ENCODE peak calls at places on chromosome 1, in five cellular contexts. J, S, M, T and D are unnamed samples.
A peak's percentile ranks its signal among the peaks of the same experiment; 100 is the strongest.

GRCh38 chr1:87144981-87145380 is 183.7 kb upstream of the LMO4 start:
- DNase-seq in J (no peak), S (no peak), M (no peak), T (no peak), D (no peak)

GRCh38 chr1:205013683-205014367 is 29.2 kb upstream of the CNTN2 start:
- DNase-seq in J (no peak), S (no peak), M (no peak), T (no peak), D (no peak)

GRCh38 chr1:170663441-170664282 is at the start of gene PRRX1:
- DNase-seq in J (no peak), S (no peak), M (no peak), T (no peak), D (no peak)

GRCh38 chr1:220575718-220576497 is 48.0 kb downstream of the MARK1 start:
- DNase-seq in J (no peak), S (no peak), M (no peak), T (no peak), D (no peak)

GRCh38 chr1:206589206-206589605 is 23.1 kb downstream of the EIF2D start:
- DNase-seq in J (no peak), S (no peak), M (no peak), T (no peak), D (no peak)

GRCh38 chr1:7533006-7533405 is 238.1 kb upstream of the VAMP3 start:
- DNase-seq in J (no peak), S (no peak), M (no peak), T (no peak), D (no peak)

GRCh38 chr1:8154621-8155052 is 128.5 kb upstream of the ERRFI1 start:
- DNase-seq in J (no peak), S (no peak), M (no peak), T (peak; percentile 99), D (peak; percentile 36)

GRCh38 chr1:6873298-6874015 is 88.2 kb downstream of the CAMTA1 start:
- DNase-seq in J (peak; percentile 28), S (no peak), M (no peak), T (no peak), D (no peak)

GRCh38 chr1:11059166-11059989 is 440 bp downstream of the SRM start:
- DNase-seq in J (no peak), S (no peak), M (peak; percentile 65), T (no peak), D (no peak)

DNA sequence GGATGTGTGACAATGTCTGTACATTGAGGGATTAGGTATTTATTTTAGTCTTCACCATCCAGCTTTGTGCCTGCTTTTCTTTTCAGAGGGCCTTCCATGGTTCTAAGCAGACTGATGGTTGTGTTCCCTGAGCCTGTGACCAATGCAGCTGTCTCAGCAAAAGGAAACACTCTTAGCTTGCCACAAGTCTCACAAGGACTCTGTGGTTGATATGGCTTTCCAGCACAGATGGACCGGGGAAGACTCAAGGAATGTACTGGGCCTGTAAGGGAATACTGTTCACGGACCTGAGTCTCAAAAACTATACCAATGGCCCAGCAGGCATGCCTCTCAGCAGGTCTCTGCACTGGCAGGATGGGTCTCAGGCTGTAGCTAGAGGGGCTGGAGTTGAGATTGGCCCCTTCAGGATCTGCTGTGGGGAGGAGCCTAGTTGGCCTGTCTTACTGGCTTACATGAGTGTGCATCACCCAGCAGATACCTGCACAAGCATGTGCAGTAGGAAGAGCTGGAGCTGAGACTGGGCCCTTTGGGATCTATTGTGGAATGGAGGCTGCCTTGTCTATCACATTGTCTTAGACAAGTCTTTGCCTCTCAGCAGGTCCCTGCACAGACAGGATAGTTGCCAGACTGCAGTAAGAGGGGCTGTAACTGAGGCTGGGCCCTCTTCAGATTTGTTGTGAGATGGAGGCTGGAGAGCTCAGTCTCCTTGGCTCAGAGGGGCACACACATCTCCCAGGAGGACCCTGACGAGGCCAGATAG is 52.0 kb upstream of the PDC start:
- DNase-seq in J (no peak), S (no peak), M (no peak), T (no peak), D (no peak)
- TF ChIP-seq ESRRA in J (no peak), S (no peak), M (no peak), T (no peak), D (no peak)

GRCh38 chr1:19750101-19750881 is 49.4 kb downstream of the TMCO4 start:
- DNase-seq in J (no peak), S (no peak), M (no peak), T (no peak), D (no peak)
- TF ChIP-seq CTCF in J (no peak), S (no peak), M (no peak), T (no peak), D (no peak)

GRCh38 chr1:222168621-222169020 is 379.3 kb downstream of the HHIPL2 start:
- DNase-seq in J (no peak), S (no peak), M (no peak), T (no peak), D (no peak)
- TF ChIP-seq USF2 in J (no peak), S (no peak), M (no peak), T (no peak), D (no peak)

GRCh38 chr1:157975216-157975615 is 18.2 kb upstream of the KIRREL1 start:
- DNase-seq in J (no peak), S (no peak), M (no peak), T (no peak), D (no peak)

GRCh38 chr1:157968503-157968902 is 24.9 kb upstream of the KIRREL1 start:
- DNase-seq in J (no peak), S (no peak), M (no peak), T (no peak), D (peak; percentile 12)

GRCh38 chr1:157969693-157970485 is 23.6 kb upstream of the KIRREL1 start:
- DNase-seq in J (peak; percentile 62), S (no peak), M (peak; percentile 35), T (peak; percentile 13), D (peak; percentile 60)

GRCh38 chr1:157968951-157969350 is 24.5 kb upstream of the KIRREL1 start:
- DNase-seq in J (no peak), S (no peak), M (no peak), T (no peak), D (peak; percentile 37)

DNA sequence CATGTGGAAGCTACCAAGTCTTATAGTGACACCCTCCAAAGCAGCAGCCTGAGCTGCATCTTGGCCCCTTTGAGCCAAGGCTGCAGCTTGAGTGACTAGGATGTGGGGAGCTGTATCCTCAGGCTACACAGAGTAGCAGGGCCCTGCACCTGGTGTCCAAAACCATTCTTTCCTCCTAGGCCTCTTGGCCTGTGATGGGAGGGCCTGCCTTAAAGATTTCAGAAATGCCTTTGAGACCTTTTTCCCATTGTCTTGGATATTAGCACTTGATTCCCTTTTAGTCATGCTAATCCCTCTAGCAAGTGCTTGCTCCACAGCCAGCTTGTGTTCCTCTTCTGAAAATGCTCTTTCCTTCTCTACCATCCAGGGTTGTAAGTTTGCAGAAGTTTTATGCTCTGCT is 21.7 kb upstream of the KIRREL1 start:
- DNase-seq in J (no peak), S (no peak), M (no peak), T (no peak), D (no peak)
- TF ChIP-seq ESRRA in J (no peak), S (no peak), M (no peak), T (no peak), D (no peak)

GRCh38 chr1:219567341-219567947 is 45.5 kb downstream of the ZC3H11B start:
- DNase-seq in J (no peak), S (peak; percentile 13), M (no peak), T (peak; percentile 20), D (peak; percentile 69)
- TF ChIP-seq CTCF in J (no peak), S (peak; percentile 53), M (peak; percentile 54), T (peak; percentile 64), D (peak; percentile 88)

GRCh38 chr1:246579818-246580217 is 13.6 kb downstream of the CNST start:
- DNase-seq in J (no peak), S (no peak), M (peak; percentile 51), T (no peak), D (no peak)
- TF ChIP-seq USF2 in J (no peak), S (no peak), M (no peak), T (no peak), D (no peak)

GRCh38 chr1:154840557-154841176 is 29.4 kb downstream of the KCNN3 start:
- DNase-seq in J (no peak), S (no peak), M (no peak), T (no peak), D (no peak)
- TF ChIP-seq ESRRA in J (no peak), S (no peak), M (no peak), T (no peak), D (no peak)

GRCh38 chr1:94599090-94599813 is 57.7 kb upstream of the F3 start:
- DNase-seq in J (peak; percentile 59), S (no peak), M (no peak), T (peak; percentile 43), D (peak; percentile 37)
- TF ChIP-seq CTCF in J (no peak), S (no peak), M (no peak), T (peak; percentile 67), D (no peak)